ENCODE peak calls at places on chromosomes 3 and 15, in four cellular contexts. G is ascending aorta, D is esophagus muscularis mucosa, B is aorta. M is an unnamed sample.

GRCh38 chr15:58227706-58228543 is 89.7 kb downstream of the AQP9 start:
- DNase-seq in G (no peak), D (no peak), B (peak; percentile 88), M (peak; percentile 73)

GRCh38 chr3:38247366-38248035 is 18.1 kb upstream of the SLC22A13 start:
- DNase-seq in G (no peak), D (no peak), B (no peak), M (peak; percentile 92)

GRCh38 chr3:187763850-187764648 is 18.8 kb upstream of the BCL6 start:
- DNase-seq in G (no peak), D (no peak), B (no peak), M (no peak)

GRCh38 chr3:159039286-159039685 is 237.4 kb downstream of the MFSD1 start:
- DNase-seq in G (no peak), D (no peak), B (no peak), M (no peak)

GRCh38 chr3:48414376-48415250 is 15.3 kb downstream of the PLXNB1 start:
- DNase-seq in G (no peak), D (no peak), B (peak; percentile 75), M (no peak)

GRCh38 chr3:102158080-102158756 is 276.6 kb upstream of the ZPLD1 start:
- DNase-seq in G (no peak), D (no peak), B (no peak), M (no peak)

GRCh38 chr3:9107738-9108137 is 141.7 kb downstream of the SRGAP3 start:
- DNase-seq in G (no peak), D (no peak), B (no peak), M (no peak)

GRCh38 chr3:42804113-42804830 is at the start of gene HIGD1A:
- DNase-seq in G (peak; percentile 87), D (peak; percentile 99), B (peak; percentile 99), M (peak; percentile 74)

GRCh38 chr3:147038456-147038855 is 367.9 kb downstream of the ZIC4 start:
- DNase-seq in G (no peak), D (no peak), B (no peak), M (peak; percentile 20)

GRCh38 chr3:122635789-122636188 is 44.9 kb upstream of the PARP14 start:
- DNase-seq in G (no peak), D (no peak), B (no peak), M (peak; percentile 31)

GRCh38 chr15:96514607-96515285 is 184.2 kb downstream of the NR2F2 start:
- DNase-seq in G (no peak), D (peak; percentile 57), B (no peak), M (no peak)

DNA sequence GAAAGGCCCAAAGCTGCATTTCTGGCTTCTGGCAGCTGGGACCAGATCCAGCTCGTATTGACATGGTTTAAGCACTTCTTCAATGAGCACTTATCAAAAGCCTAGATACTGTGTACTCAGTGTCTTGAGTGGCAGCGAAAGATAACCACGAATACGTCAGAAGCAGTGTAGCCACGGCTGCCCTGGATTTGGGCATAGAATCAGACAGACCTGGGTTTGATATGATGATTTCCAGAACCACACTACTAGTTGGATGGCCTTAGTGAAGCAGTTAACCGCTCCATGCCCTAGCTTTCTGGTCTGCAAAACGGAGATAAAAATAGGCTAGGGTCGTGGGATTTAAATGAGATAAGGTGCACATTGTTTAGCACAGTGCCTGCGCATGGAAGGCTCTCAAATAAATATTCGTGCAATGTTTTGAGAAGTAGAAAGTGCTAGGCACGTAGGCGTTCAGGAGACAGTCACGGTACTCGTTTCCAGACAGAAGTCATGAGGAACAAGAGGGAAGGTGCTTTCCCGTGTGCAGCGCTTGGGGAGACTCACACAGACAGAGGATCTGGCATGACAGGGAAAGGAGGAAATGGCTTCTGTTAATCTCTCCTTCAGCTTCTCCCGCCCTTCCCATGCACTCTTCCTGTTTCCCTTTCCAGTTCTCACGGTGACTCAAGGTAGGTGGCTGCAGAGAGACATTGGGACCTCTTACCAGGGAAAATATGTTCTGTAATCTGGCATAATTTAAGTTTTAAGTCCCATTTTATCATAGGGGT is 70.3 kb downstream of the CCNL1 start:
- DNase-seq in G (no peak), D (no peak), B (no peak), M (no peak)
- H3K4me3 ChIP-seq in G (peak overlapping the region; percentile 74), D (peak overlapping the region; percentile 65), B (no peak overlapping the region), M (no peak overlapping the region)

GRCh38 chr15:56972426-56972825 is 54.0 kb downstream of the TCF12 start:
- DNase-seq in G (no peak), D (no peak), B (no peak), M (no peak)

GRCh38 chr15:56968821-56969220 is 50.4 kb downstream of the TCF12 start:
- DNase-seq in G (no peak), D (no peak), B (no peak), M (no peak)

GRCh38 chr15:56969265-56969895 is 50.9 kb downstream of the TCF12 start:
- DNase-seq in G (no peak), D (no peak), B (no peak), M (no peak)

GRCh38 chr15:56973463-56973862 is 55.0 kb downstream of the TCF12 start:
- DNase-seq in G (no peak), D (no peak), B (no peak), M (no peak)

DNA sequence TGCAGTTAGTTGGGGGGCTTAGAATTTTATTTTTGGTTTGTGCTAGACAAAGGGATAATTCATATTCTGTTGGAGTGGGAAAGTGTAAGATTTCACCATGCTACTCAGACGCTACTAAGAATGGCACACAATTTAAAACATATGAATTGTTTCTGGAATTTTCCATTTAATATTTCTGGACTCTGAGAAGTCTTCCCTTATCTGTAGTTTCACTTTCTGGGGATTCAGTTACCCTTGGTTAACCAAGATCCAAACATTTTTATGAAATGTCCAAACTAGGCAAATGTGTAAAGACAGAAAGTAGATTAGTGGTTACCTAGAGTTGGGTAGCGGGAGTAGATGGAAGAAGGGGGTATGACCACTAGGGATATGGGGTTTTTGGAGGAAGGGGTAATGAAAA is 53.1 kb downstream of the TCF12 start:
- DNase-seq in G (no peak), D (no peak), B (no peak), M (no peak)
- H3K4me3 ChIP-seq in G (no peak overlapping the region), D (no peak overlapping the region), B (no peak overlapping the region), M (no peak overlapping the region)

GRCh38 chr15:52566889-52567288 is 1.9 kb downstream of the ARPP19 start:
- DNase-seq in G (no peak), D (no peak), B (no peak), M (no peak)
- H3K4me3 ChIP-seq in G (peak overlapping the region; percentile 81), D (peak overlapping the region; percentile 71), B (no peak overlapping the region), M (peak overlapping the region; percentile 74)

GRCh38 chr15:81111510-81112375 is 22.3 kb upstream of the CFAP161 start:
- DNase-seq in G (no peak), D (no peak), B (no peak), M (no peak)
- H3K4me3 ChIP-seq in G (no peak overlapping the region), D (no peak overlapping the region), B (no peak overlapping the region), M (no peak overlapping the region)

DNA sequence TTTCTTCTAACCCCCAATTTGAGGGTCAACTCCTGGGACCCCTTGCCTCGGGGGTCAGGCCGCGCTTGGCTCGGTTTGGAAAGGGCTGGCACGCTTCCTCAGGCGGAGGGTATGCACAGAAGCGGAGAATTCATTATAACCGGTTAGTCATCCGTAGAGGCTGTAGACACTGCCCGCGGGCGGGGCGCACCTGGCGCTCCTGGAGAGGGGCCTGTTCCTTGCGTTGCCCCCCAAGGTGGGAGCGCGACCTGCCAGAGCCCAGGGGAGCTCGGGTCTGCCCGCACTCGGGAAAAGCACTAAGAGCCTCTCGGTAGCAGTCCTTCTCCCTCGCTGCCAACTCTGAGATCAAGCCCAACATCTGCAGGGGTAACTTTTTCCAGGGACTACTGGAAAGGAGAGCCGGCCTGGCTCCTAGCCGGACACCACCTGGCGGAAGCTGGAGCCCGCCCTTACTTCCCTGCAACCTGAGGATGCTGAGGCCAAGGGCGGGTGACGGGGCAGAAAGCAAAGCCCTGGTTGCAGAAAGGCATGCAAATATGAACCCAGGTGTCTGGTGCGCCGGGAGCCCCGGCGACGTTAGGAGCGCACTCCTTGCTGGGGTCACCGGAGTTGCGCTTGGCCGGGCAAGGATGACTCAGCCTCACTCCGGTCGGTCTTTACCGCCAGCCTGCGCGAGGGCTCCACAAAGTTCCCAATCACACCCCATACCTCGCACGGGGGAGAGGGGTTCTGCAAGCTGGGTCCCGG is 1.5 kb upstream of the CACNA2D3 start:
- DNase-seq in G (no peak), D (peak; percentile 80), B (no peak), M (no peak)
- H3K4me3 ChIP-seq in G (peak overlapping the region; percentile 59), D (peak overlapping the region; percentile 74), B (peak overlapping the region; percentile 48), M (peak overlapping the region; percentile 33)

GRCh38 chr3:55947406-55947805 is 460.3 kb upstream of the WNT5A start:
- DNase-seq in G (no peak), D (no peak), B (no peak), M (no peak)
- H3K4me3 ChIP-seq in G (no peak overlapping the region), D (no peak overlapping the region), B (no peak overlapping the region), M (no peak overlapping the region)

GRCh38 chr3:67558429-67558828 is 96.0 kb downstream of the SUCLG2 start:
- DNase-seq in G (no peak), D (no peak), B (no peak), M (peak; percentile 4)
- H3K4me3 ChIP-seq in G (no peak overlapping the region), D (no peak overlapping the region), B (no peak overlapping the region), M (no peak overlapping the region)

GRCh38 chr3:191300422-191300821 is 28.8 kb upstream of the CCDC50 start:
- DNase-seq in G (no peak), D (no peak), B (no peak), M (no peak)

GRCh38 chr3:191303596-191303995 is 25.6 kb upstream of the CCDC50 start:
- DNase-seq in G (no peak), D (no peak), B (no peak), M (no peak)

GRCh38 chr3:191302451-191302850 is 26.7 kb upstream of the CCDC50 start:
- DNase-seq in G (no peak), D (no peak), B (no peak), M (no peak)

GRCh38 chr3:191301017-191301416 is 28.2 kb upstream of the CCDC50 start:
- DNase-seq in G (no peak), D (no peak), B (no peak), M (no peak)

DNA sequence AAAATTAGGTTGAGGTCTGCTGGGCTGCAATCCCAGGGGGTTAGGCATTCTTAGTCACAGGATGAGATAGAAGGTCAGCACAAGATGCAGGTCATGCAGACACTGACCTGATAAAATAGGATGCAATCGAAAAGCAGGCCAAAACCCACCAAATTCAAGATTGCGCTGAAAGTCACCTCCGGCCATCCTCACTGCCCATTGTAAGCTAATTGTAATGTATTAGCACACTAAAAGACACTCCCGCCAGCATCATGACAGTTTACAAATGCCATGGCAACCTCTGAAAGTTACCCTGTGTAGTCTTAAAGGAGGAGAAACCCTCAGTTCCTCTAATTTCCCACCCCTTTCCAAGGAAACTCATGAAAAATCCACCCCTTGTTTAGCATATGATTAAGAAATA is 27.2 kb upstream of the CCDC50 start:
- DNase-seq in G (no peak), D (no peak), B (no peak), M (no peak)
- H3K4me3 ChIP-seq in G (no peak overlapping the region), D (no peak overlapping the region), B (no peak overlapping the region), M (no peak overlapping the region)

M was measured in astrocyte of the cerebellum.